ENCODE peak calls at places on chromosome X, in six cellular contexts. T is SW 1271, O is substantia nigra, Q is GM04503, W is SJSA1, C is NCI-H2171 treated with DMSO at 0.1 percent for 48 hours. V is an unnamed sample.

GRCh38 chrX:72540318-72540717 is 32.3 kb downstream of the HDAC8 start:
- DNase-seq in O (no peak), C (peak), Q (no peak), T (no peak), W (no peak), V (no peak)

GRCh38 chrX:19747672-19748610 is 139.5 kb downstream of the SH3KBP1 start:
- DNase-seq in C (peak), W (no peak), O (no peak), Q (no peak), T (no peak), V (peak)

GRCh38 chrX:154368630-154369452 is 5.6 kb downstream of the FLNA start:
- DNase-seq in O (no peak), T (peak), Q (peak), W (peak), C (no peak), V (peak)

GRCh38 chrX:20477836-20478532 is 211.3 kb upstream of the RPS6KA3 start:
- DNase-seq in O (no peak), Q (no peak), T (no peak), W (no peak), C (peak), V (no peak)

GRCh38 chrX:12770440-12770839 is 20.8 kb upstream of the PRPS2 start:
- DNase-seq in C (peak), O (no peak), Q (no peak), W (no peak), T (no peak), V (no peak)

GRCh38 chrX:125894947-125895346 is 271.1 kb downstream of the DCAF12L2 start:
- DNase-seq in Q (no peak), O (no peak), T (no peak), W (no peak), C (no peak), V (no peak)

GRCh38 chrX:55767100-55767499 is 49.6 kb downstream of the RRAGB start:
- DNase-seq in W (no peak), T (no peak), O (no peak), Q (no peak), C (no peak), V (no peak)

GRCh38 chrX:74291577-74291963 is 12.4 kb upstream of the ZCCHC13 start:
- DNase-seq in T (no peak), Q (no peak), W (no peak), C (no peak), O (no peak), V (no peak)

GRCh38 chrX:29940750-29941149 is 274.6 kb upstream of the MAGEB2 start:
- DNase-seq in W (no peak), T (no peak), O (no peak), C (no peak), Q (no peak), V (no peak)

GRCh38 chrX:130682990-130683389 is 220.0 kb downstream of the ENOX2 start:
- DNase-seq in T (no peak), O (no peak), Q (no peak), W (no peak), C (no peak), V (no peak)

GRCh38 chrX:149037301-149037700 is 467.8 kb downstream of the IDS start:
- DNase-seq in C (no peak), T (no peak), Q (no peak), W (no peak), O (no peak), V (no peak)

GRCh38 chrX:101265869-101266428 is 25.2 kb downstream of the TAF7L start:
- DNase-seq in O (no peak), C (no peak), T (no peak), W (peak), Q (no peak), V (no peak)